ENCODE peak calls at places on chromosomes 11 and 22, in seven cellular contexts. G is psoas muscle, H is AG09319, Q is GM10248, E is heart right ventricle, R is Calu3, J is fibroblast of lung. C is an unnamed sample.

GRCh38 chr22:23137905-23138520 is 3.8 kb downstream of the RSPH14 start:
- DNase-seq in G (no peak), H (no peak), Q (peak; percentile 67), E (no peak), R (no peak), J (peak; percentile 25), C (peak; percentile 61)

GRCh38 chr11:6611092-6612007 is 666 bp downstream of the TAF10 start:
- DNase-seq in G (peak; percentile 57), H (no peak), Q (peak; percentile 24), E (peak; percentile 52), R (no peak), J (peak; percentile 44), C (peak; percentile 27)

GRCh38 chr11:75495749-75496641 is 29.7 kb downstream of the GDPD5 start:
- DNase-seq in G (no peak), H (no peak), Q (no peak), E (no peak), R (no peak), J (no peak), C (no peak)

GRCh38 chr11:6742260-6742659 is 29.5 kb downstream of the OR2AG2 start:
- DNase-seq in G (no peak), H (no peak), Q (no peak), E (no peak), R (no peak), J (no peak), C (no peak)

GRCh38 chr22:30649430-30650007 is 13.9 kb downstream of the SLC35E4 start:
- DNase-seq in G (peak; percentile 62), H (no peak), Q (peak; percentile 86), E (no peak), R (peak; percentile 89), J (peak; percentile 93), C (peak; percentile 82)

GRCh38 chr11:134362192-134362901 is 30.6 kb downstream of the GLB1L2 start:
- DNase-seq in G (no peak), H (no peak), Q (no peak), E (no peak), R (no peak), J (no peak), C (no peak)

GRCh38 chr11:350723-351255 is 18.5 kb upstream of the B4GALNT4 start:
- DNase-seq in G (no peak), H (no peak), Q (peak; percentile 32), E (no peak), R (no peak), J (no peak), C (no peak)

GRCh38 chr11:114295676-114296081 is 520 bp upstream of the NNMT start:
- DNase-seq in G (no peak), H (no peak), Q (no peak), E (no peak), R (no peak), J (no peak), C (no peak)

GRCh38 chr11:3109921-3110706 is 52.9 kb upstream of the CARS1 start:
- DNase-seq in G (peak; percentile 46), H (no peak), Q (peak; percentile 75), E (peak; percentile 45), R (no peak), J (no peak), C (peak; percentile 74)

GRCh38 chr22:31841029-31841827 is 87.4 kb downstream of the DEPDC5 start:
- DNase-seq in G (no peak), H (no peak), Q (no peak), E (no peak), R (no peak), J (no peak), C (no peak)

GRCh38 chr11:28666632-28667031 is 558.4 kb downstream of the METTL15 start:
- DNase-seq in G (no peak), H (peak; percentile 89), Q (no peak), E (no peak), R (no peak), J (no peak), C (no peak)

GRCh38 chr22:28029201-28029948 is 110.3 kb upstream of the PITPNB start:
- DNase-seq in G (peak; percentile 41), H (no peak), Q (no peak), E (peak; percentile 49), R (peak; percentile 36), J (peak; percentile 61), C (no peak)

GRCh38 chr11:10293423-10294288 is at the start of gene SBF2:
- DNase-seq in G (peak; percentile 88), H (peak; percentile 73), Q (peak; percentile 86), E (peak; percentile 90), R (peak; percentile 79), J (peak; percentile 87), C (peak; percentile 88)

GRCh38 chr11:340539-341512 is 20.2 kb upstream of the IFITM3 start:
- DNase-seq in G (no peak), H (no peak), Q (no peak), E (no peak), R (no peak), J (no peak), C (no peak)

GRCh38 chr22:39176067-39176621 is 23.7 kb upstream of the CBX7 start:
- DNase-seq in G (peak; percentile 74), H (no peak), Q (no peak), E (peak; percentile 76), R (peak; percentile 79), J (peak; percentile 74), C (no peak)

GRCh38 chr11:79864882-79865281 is 424.1 kb upstream of the TENM4 start:
- DNase-seq in G (no peak), H (no peak), Q (no peak), E (no peak), R (no peak), J (no peak), C (no peak)

GRCh38 chr22:22110548-22111266 is 128.1 kb upstream of the TOP3B start:
- DNase-seq in G (no peak), H (peak; percentile 8), Q (peak; percentile 87), E (peak; percentile 30), R (peak; percentile 65), J (peak; percentile 76), C (peak; percentile 89)

GRCh38 chr22:50141891-50142363 is 28.6 kb upstream of the PANX2 start:
- DNase-seq in G (no peak), H (no peak), Q (no peak), E (no peak), R (no peak), J (no peak), C (no peak)

GRCh38 chr22:38423512-38424503 is 31.2 kb downstream of the KCNJ4 start:
- DNase-seq in G (no peak), H (no peak), Q (no peak), E (no peak), R (peak; percentile 16), J (no peak), C (no peak)

DNA sequence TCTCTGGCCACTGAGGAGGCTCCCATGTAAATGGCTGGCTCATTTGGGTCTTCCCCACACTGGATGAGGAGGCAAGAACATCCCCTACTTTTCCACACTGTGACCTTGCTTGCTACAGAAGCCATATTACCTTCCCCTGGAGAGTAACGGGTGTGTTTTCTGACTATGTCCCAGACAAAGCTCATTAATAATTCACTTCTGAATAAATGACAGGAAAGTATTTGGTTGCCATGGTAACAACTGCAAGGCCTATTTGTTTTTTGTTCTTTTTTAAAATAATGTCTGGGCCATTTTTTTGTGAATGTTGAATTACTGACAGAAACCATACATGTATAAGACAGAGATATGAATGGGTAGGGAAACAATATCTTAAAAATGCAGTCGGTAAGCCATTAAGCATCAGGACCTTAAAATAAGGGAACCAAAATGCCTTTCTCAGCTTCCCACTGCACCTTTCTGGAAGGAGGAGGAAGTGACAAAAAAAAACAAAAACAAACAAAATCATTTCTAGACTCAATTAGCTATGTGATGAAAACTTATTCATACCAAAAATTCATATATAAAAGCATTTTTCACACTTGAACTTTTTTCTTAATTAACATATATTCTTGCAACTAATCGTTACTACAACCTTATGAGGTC is 31.9 kb downstream of the SLC1A2 start:
- DNase-seq in G (no peak), H (no peak), Q (no peak), E (no peak), R (no peak), J (peak; percentile 32), C (no peak)
- TF ChIP-seq CTCF in G (no peak), H (no peak), Q (peak; percentile 12), E (peak; percentile 52), R (no peak), J (no peak), C (no peak)

GRCh38 chr11:69122337-69122641 is 33.4 kb upstream of the SMIM38 start:
- DNase-seq in G (no peak), H (no peak), Q (no peak), E (no peak), R (no peak), J (no peak), C (no peak)

GRCh38 chr11:69122642-69123431 is 32.9 kb upstream of the SMIM38 start:
- DNase-seq in G (peak; percentile 49), H (peak; percentile 3), Q (peak; percentile 73), E (peak; percentile 71), R (peak; percentile 96), J (peak; percentile 84), C (peak; percentile 81)

GRCh38 chr11:69121621-69122336 is 34.0 kb upstream of the SMIM38 start:
- DNase-seq in G (no peak), H (no peak), Q (no peak), E (no peak), R (no peak), J (no peak), C (no peak)

GRCh38 chr11:69125861-69126260 is 29.9 kb upstream of the SMIM38 start:
- DNase-seq in G (no peak), H (no peak), Q (no peak), E (no peak), R (no peak), J (no peak), C (no peak)

DNA sequence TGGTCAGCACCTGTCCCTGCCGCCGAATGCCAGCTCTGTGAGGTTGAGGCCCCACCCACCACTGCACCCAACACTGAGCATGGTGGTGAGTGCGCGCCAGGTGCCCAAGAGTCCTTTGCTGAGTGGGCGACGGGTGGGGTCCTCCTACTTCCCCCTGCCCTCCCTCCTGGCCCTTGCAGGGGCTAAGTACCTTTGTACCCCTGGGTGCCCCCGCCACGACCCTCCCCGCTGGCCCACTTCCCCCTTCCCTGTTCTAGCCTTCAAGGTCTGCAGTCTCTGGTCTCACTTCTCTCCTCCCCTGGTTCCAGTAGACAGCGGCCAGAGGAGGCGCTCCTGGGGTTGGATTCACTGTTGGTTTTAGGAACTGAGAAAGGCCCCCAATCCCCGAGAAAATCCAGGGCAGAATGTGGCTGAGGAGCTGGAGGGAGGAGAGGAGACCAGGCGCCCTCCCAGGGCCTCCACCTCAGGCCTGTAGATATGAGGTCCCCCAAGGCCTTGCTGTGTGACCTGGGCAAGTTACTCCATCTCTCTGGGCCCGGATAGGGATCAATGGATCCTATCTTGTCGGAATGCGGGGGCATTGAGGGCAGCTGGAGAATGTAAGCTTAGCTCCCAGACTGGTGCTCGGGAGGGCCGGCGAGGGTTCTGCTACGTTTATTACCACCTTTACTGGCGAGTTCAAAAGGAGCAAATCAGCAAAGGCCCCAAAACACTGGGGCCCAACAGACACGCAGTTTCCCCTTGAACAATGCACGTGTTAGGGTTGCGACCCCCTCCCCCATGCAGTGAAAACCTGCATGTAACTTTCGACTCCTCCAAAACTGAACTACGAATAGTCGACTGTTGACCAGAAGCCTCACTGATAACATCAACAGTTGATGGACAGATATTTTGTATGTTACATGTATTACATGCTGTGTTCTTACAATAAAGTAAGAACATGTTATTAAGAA is 31.9 kb upstream of the SMIM38 start:
- DNase-seq in G (no peak), H (no peak), Q (no peak), E (no peak), R (peak; percentile 53), J (no peak), C (no peak)
- TF ChIP-seq CTCF in G (no peak), H (no peak), Q (peak; percentile 2), E (no peak), R (no peak), J (no peak), C (no peak)

GRCh38 chr22:46596032-46596441 is 24.1 kb upstream of the GRAMD4 start:
- DNase-seq in G (peak; percentile 85), H (peak; percentile 67), Q (no peak), E (peak; percentile 61), R (no peak), J (peak; percentile 40), C (no peak)
- TF ChIP-seq CTCF in G (no peak), H (no peak), Q (no peak), E (no peak), R (no peak), J (no peak), C (no peak)

GRCh38 chr11:120431633-120432032 is 79.9 kb upstream of the GRIK4 start:
- DNase-seq in G (no peak), H (no peak), Q (no peak), E (no peak), R (no peak), J (peak; percentile 73), C (no peak)
- TF ChIP-seq CTCF in G (peak; percentile 43), H (peak; percentile 26), Q (no peak), E (peak; percentile 39), R (no peak), J (peak; percentile 38), C (no peak)

C was measured in GM13977.